ENCODE peak calls at places on chromosomes 1 and 21, in ten cellular contexts. X, B, Z, A, P, D, J, U, E and I are unnamed samples.

GRCh38 chr1:228276901-228277490 is 69.2 kb downstream of the OBSCN start:
- DNase-seq in A (peak), J (no peak), B (no peak), X (no peak), Z (no peak), E (no peak), U (peak), D (no peak), P (no peak), I (no peak)

GRCh38 chr1:2128189-2128901 is 66.2 kb downstream of the FAAP20 start:
- DNase-seq in U (no peak), Z (no peak), E (no peak), J (peak), X (no peak), D (no peak), A (no peak), P (no peak), B (no peak), I (no peak)

GRCh38 chr1:192167941-192168685 is 9.9 kb downstream of the RGS18 start:
- DNase-seq in P (no peak), A (no peak), D (no peak), J (no peak), E (no peak), X (no peak), U (no peak), Z (no peak), B (no peak), I (no peak)

GRCh38 chr21:41631564-41632461 is 123.9 kb upstream of the TMPRSS2 start:
- DNase-seq in Z (no peak), A (no peak), X (no peak), D (no peak), U (no peak), B (no peak), J (peak), P (peak), E (no peak), I (no peak)

GRCh38 chr21:43370888-43371570 is 55.9 kb downstream of the SIK1 start:
- DNase-seq in A (no peak), X (no peak), P (no peak), B (no peak), J (no peak), Z (no peak), E (no peak), D (no peak), U (no peak), I (no peak)

GRCh38 chr21:35072557-35072956 is 23.5 kb upstream of the RUNX1 start:
- DNase-seq in Z (no peak), B (no peak), J (no peak), A (no peak), P (no peak), D (no peak), U (no peak), X (no peak), E (no peak), I (no peak)

GRCh38 chr1:85502171-85502570 is 37.2 kb upstream of the DDAH1 start:
- DNase-seq in X (no peak), B (no peak), A (no peak), J (no peak), E (no peak), Z (no peak), U (no peak), D (peak), P (no peak), I (no peak)

GRCh38 chr1:165014753-165015152 is 341.8 kb downstream of the LMX1A start:
- DNase-seq in E (no peak), P (no peak), X (no peak), A (no peak), B (no peak), U (no peak), Z (no peak), J (no peak), D (no peak), I (no peak)

GRCh38 chr1:201527879-201528278 is 11.0 kb upstream of the NAV1 start:
- DNase-seq in Z (no peak), J (no peak), D (no peak), X (no peak), A (no peak), E (no peak), U (no peak), P (no peak), B (no peak), I (no peak)

GRCh38 chr21:20971296-20971921 is 26.8 kb upstream of the NCAM2 start:
- DNase-seq in P (peak), A (no peak), D (peak), U (peak), B (no peak), E (no peak), Z (peak), X (no peak), J (peak), I (peak)

GRCh38 chr1:225113265-225113664 is 183.8 kb downstream of the DNAH14 start:
- DNase-seq in P (no peak), A (no peak), E (no peak), B (no peak), D (peak), U (no peak), X (no peak), J (no peak), Z (no peak), I (no peak)

GRCh38 chr1:31523769-31524168 is 52.5 kb upstream of the TINAGL1 start:
- DNase-seq in E (no peak), U (peak), A (no peak), J (peak), B (peak), Z (no peak), D (peak), P (no peak), X (no peak), I (peak)

GRCh38 chr1:31771891-31772668 is 7.9 kb upstream of the ADGRB2 start:
- DNase-seq in J (no peak), D (no peak), Z (no peak), U (no peak), X (no peak), P (no peak), B (no peak), E (no peak), A (no peak), I (no peak)

GRCh38 chr21:27802816-27803475 is 836.1 kb upstream of the ADAMTS5 start:
- DNase-seq in E (no peak), X (no peak), P (peak), U (no peak), B (peak), J (no peak), A (no peak), D (no peak), Z (peak), I (peak)

GRCh38 chr1:168613038-168613451 is 36.6 kb downstream of the XCL1 start:
- DNase-seq in B (peak), U (no peak), D (no peak), X (no peak), Z (no peak), P (no peak), E (no peak), A (no peak), J (no peak), I (no peak)

GRCh38 chr1:22142315-22143064 is 407 bp downstream of the WNT4 start:
- DNase-seq in J (peak), D (no peak), B (no peak), A (no peak), P (no peak), Z (no peak), E (peak), U (no peak), X (no peak), I (no peak)

GRCh38 chr1:161131721-161132409 is 602 bp downstream of the DEDD start:
- DNase-seq in P (no peak), U (no peak), X (no peak), Z (no peak), E (no peak), J (peak), B (no peak), D (no peak), A (no peak), I (no peak)

GRCh38 chr1:70737125-70737524 is 310.5 kb downstream of the PTGER3 start:
- DNase-seq in D (no peak), E (no peak), Z (no peak), U (no peak), P (no peak), A (no peak), J (no peak), B (no peak), X (no peak), I (no peak)

GRCh38 chr1:178055093-178055492 is 38.8 kb upstream of the RASAL2 start:
- DNase-seq in P (peak), X (peak), B (peak), A (no peak), D (peak), E (no peak), U (no peak), J (peak), Z (no peak), I (no peak)

GRCh38 chr1:29521846-29522580 is 285.7 kb downstream of the PTPRU start:
- DNase-seq in B (no peak), J (no peak), Z (no peak), U (peak), E (no peak), D (peak), A (peak), P (no peak), X (no peak), I (no peak)

GRCh38 chr1:168758503-168758902 is 29.5 kb upstream of the DPT start:
- DNase-seq in A (no peak), X (no peak), B (no peak), J (no peak), P (no peak), E (no peak), U (no peak), D (no peak), Z (no peak), I (no peak)

GRCh38 chr1:53561488-53562115 is 102.4 kb downstream of the DMRTB1 start:
- DNase-seq in Z (no peak), B (peak), U (peak), A (peak), X (no peak), E (peak), P (no peak), D (peak), J (no peak), I (no peak)

GRCh38 chr1:184407816-184408510 is 21.1 kb downstream of the C1orf21 start:
- DNase-seq in B (no peak), E (no peak), P (peak), J (no peak), D (no peak), X (no peak), A (no peak), U (no peak), Z (no peak), I (no peak)

GRCh38 chr1:221742555-221743415 is 896 bp upstream of the DUSP10 start:
- DNase-seq in P (peak), J (peak), B (peak), X (peak), D (peak), U (peak), A (peak), E (peak), Z (peak), I (peak)
- TF ChIP-seq CTCF in P (peak), J (no peak), B (peak), X (peak), D (peak), U (no peak), A (no peak), E (no peak), Z (no peak), I (peak)

DNA sequence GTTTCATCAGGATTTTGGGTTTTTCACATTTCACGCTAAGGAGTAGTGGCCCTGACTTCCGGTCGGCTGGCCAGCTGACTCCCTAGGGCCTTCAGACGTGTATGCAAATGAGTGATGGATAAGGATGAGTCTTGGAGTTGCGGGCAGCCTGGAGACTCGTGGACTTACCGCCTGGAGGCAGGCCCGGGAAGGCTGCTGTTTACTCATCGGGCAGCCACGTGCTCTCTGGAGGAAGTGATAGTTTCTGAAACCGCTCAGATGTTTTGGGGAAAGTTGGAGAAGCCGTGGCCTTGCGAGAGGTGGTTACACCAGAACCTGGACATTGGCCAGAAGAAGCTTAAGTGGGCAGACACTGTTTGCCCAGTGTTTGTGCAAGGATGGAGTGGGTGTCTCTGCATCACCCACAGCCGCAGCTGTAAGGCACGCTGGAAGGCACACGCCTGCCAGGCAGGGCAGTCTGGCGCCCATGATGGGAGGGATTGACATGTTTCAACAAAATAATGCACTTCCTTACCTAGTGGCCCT is 23.1 kb upstream of the TNFRSF1B start:
- DNase-seq in B (peak), D (peak), Z (no peak), U (peak), P (peak), A (peak), J (peak), E (peak), X (peak), I (peak)
- H3K4me3 ChIP-seq in B (no peak), D (no peak), Z (no peak), U (no peak), P (no peak), A (no peak), J (no peak), E (no peak), X (no peak), I (no peak)

GRCh38 chr1:3718764-3719163 is 33.5 kb upstream of the CCDC27 start:
- DNase-seq in J (no peak), U (no peak), B (no peak), P (no peak), D (no peak), Z (no peak), E (no peak), X (no peak), A (no peak), I (no peak)

GRCh38 chr1:3721955-3722465 is 30.2 kb upstream of the CCDC27 start:
- DNase-seq in X (no peak), Z (no peak), A (no peak), U (no peak), P (no peak), B (no peak), J (no peak), D (no peak), E (no peak), I (no peak)

GRCh38 chr1:3725366-3725765 is 26.9 kb upstream of the CCDC27 start:
- DNase-seq in B (no peak), Z (no peak), A (no peak), D (no peak), J (no peak), X (no peak), U (no peak), E (no peak), P (no peak), I (no peak)

GRCh38 chr1:3727042-3727824 is 25.0 kb upstream of the CCDC27 start:
- DNase-seq in A (no peak), B (no peak), D (no peak), X (no peak), U (no peak), Z (no peak), E (no peak), P (peak), J (peak), I (no peak)

DNA sequence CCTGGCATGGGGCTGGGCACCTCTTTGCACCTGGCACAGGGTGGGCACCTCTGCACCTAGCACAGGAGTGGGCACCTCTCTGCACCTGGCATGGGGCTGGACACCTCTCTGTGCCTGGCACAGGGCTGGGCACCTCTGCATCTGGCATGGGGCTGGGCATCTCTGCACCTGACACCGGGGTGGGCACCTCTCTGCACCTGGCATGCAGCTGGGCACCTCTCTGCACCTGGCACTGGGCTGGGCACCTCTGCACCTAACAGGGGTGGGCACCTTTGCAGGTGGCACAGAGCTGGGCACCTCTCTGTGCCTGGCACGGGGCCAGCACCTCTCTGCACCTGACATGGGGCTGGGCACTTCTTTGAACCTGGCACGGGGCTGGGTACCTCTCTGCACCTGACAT is 29.4 kb upstream of the CCDC27 start:
- DNase-seq in X (no peak), P (no peak), J (no peak), A (no peak), D (no peak), U (no peak), Z (no peak), E (no peak), B (no peak), I (no peak)
- TF ChIP-seq POLR2A in X (no peak), P (no peak), J (no peak), A (no peak), D (no peak), U (no peak), Z (no peak), E (no peak), B (no peak), I (no peak)

GRCh38 chr1:198101716-198102453 is 54.9 kb upstream of the NEK7 start:
- DNase-seq in P (no peak), U (no peak), E (no peak), Z (no peak), B (no peak), A (no peak), D (no peak), X (no peak), J (no peak), I (no peak)
- TF ChIP-seq CTCF in P (no peak), U (no peak), E (no peak), Z (no peak), B (no peak), A (no peak), D (no peak), X (no peak), J (no peak), I (no peak)